ENCODE peak calls at places on chromosomes 4 and X, in six cellular contexts. Y, G, T, Z, J and P are unnamed samples.
A peak's percentile ranks its signal among the peaks of the same experiment; 100 is the strongest.

GRCh38 chr4:18110099-18110498 is 88.5 kb upstream of the LCORL start:
- DNase-seq in T (no peak), G (no peak), Z (no peak), J (no peak), Y (no peak), P (no peak)

GRCh38 chrX:121455890-121456289 is 408.5 kb downstream of the GLUD2 start:
- DNase-seq in G (no peak), Z (no peak), Y (no peak), J (no peak), T (no peak), P (no peak)

GRCh38 chr4:142845293-142846070 is 619 bp downstream of the INPP4B start:
- DNase-seq in J (no peak), Z (no peak), G (peak; percentile 25), Y (no peak), T (peak; percentile 73), P (no peak)

GRCh38 chrX:151762802-151763201 is 28.3 kb downstream of the CNGA2 start:
- DNase-seq in T (no peak), J (no peak), Z (no peak), Y (no peak), G (no peak), P (no peak)

GRCh38 chr4:142353149-142353738 is 492.9 kb downstream of the INPP4B start:
- DNase-seq in G (peak; percentile 78), T (no peak), Z (no peak), Y (peak; percentile 51), J (no peak), P (peak; percentile 86)

GRCh38 chrX:48578661-48579128 is 4.4 kb downstream of the RBM3 start:
- DNase-seq in T (no peak), G (no peak), J (no peak), Z (no peak), Y (no peak), P (no peak)

GRCh38 chr4:48635310-48635709 is 144.8 kb downstream of the FRYL start:
- DNase-seq in Z (no peak), J (no peak), Y (peak; percentile 11), G (no peak), T (no peak), P (no peak)

GRCh38 chr4:3879681-3880594 is 113.8 kb downstream of the ADRA2C start:
- DNase-seq in J (no peak), Z (no peak), Y (no peak), T (peak; percentile 83), G (no peak), P (no peak)

GRCh38 chr4:79869597-79870336 is 203.3 kb downstream of the ANTXR2 start:
- DNase-seq in Z (no peak), G (no peak), T (no peak), Y (no peak), J (no peak), P (no peak)

GRCh38 chrX:19698125-19698524 is 182.8 kb upstream of the MAP3K15 start:
- DNase-seq in Y (no peak), G (no peak), T (no peak), J (no peak), Z (peak; percentile 20), P (peak; percentile 47)

GRCh38 chr4:125801373-125801772 is 486.6 kb downstream of the FAT4 start:
- DNase-seq in J (no peak), G (no peak), T (no peak), Z (no peak), Y (no peak), P (no peak)

GRCh38 chr4:121717680-121718237 is 21.0 kb upstream of the ANXA5 start:
- DNase-seq in J (no peak), G (peak; percentile 73), Z (peak; percentile 26), Y (no peak), T (no peak), P (peak; percentile 80)

GRCh38 chr4:157818946-157819692 is 353.7 kb downstream of the GASK1B start:
- DNase-seq in Y (no peak), J (no peak), T (no peak), Z (no peak), G (no peak), P (no peak)

GRCh38 chr4:56656346-56656643 is 24.8 kb downstream of the HOPX start:
- DNase-seq in G (no peak), Y (peak; percentile 18), Z (no peak), T (peak; percentile 87), J (no peak), P (no peak)

GRCh38 chr4:155959417-155959816 is 5.8 kb upstream of the CTSO start:
- DNase-seq in T (no peak), J (no peak), Y (no peak), Z (no peak), G (no peak), P (no peak)

GRCh38 chrX:33065415-33065814 is 145.9 kb downstream of the DMD start:
- DNase-seq in T (no peak), Y (no peak), G (no peak), Z (no peak), J (no peak), P (no peak)

GRCh38 chr4:38490753-38491446 is 173.1 kb upstream of the KLF3 start:
- DNase-seq in Z (no peak), G (no peak), J (no peak), T (no peak), Y (no peak), P (no peak)

GRCh38 chr4:38489924-38490639 is 173.9 kb upstream of the KLF3 start:
- DNase-seq in Y (no peak), J (no peak), T (no peak), Z (no peak), G (peak; percentile 10), P (peak; percentile 55)

GRCh38 chr4:38493068-38493467 is 170.9 kb upstream of the KLF3 start:
- DNase-seq in Z (no peak), J (no peak), G (no peak), Y (no peak), T (no peak), P (no peak)

GRCh38 chr4:38491854-38492478 is 172.0 kb upstream of the KLF3 start:
- DNase-seq in Y (no peak), Z (no peak), J (no peak), T (no peak), G (no peak), P (no peak)

DNA sequence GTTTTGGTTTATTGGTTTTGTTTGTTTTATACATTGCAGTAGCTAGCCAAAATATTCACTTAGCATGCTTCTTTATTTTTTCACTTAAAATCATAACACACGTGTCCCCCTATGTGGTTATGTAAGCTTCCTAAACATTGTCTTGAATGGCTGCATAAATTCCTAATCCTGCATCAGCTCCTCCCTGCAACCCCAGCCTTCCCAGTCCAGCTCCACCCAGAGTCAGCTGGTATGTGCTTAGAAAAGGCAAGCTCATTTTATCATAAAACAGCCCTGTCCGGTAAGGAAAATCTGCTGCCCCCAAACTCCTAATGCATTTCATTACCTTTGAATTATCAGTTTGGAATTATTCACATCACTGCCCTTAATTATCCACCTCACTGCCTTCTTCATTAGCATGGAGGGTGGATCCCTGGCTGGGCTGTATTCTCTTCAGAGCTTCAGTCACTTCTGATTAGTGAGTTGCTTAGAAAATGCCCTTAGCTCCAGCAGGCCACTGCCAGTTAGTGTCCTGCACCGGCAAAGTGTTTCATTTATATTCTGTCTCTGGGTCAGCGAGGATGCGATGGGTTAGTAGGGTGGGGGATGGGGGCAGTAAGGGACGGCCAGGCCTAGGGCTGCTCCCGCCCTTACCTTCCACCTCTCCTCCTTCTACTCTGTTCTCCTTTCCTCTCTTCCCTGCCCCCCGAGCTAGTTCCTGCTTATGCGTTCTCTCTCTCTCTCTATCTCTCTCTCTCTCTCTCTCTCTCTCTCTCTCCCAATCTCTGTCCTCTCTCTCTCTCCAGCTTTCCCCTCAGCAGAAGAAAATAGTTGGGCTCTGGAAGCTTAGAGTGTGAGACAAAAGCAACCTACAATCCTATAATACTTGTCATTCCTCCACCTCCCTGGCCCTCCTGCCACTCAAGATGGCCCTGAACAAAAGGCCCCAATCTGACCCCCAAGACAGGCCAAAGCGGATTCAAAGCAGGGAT is 174.8 kb upstream of the KLF3 start:
- DNase-seq in J (no peak), T (no peak), G (peak; percentile 16), Z (no peak), Y (no peak), P (peak; percentile 36)
- H3K4me3 ChIP-seq in J (no peak overlapping the region), T (no peak overlapping the region), G (no peak overlapping the region), Z (no peak overlapping the region), Y (no peak overlapping the region), P (no peak overlapping the region)

DNA sequence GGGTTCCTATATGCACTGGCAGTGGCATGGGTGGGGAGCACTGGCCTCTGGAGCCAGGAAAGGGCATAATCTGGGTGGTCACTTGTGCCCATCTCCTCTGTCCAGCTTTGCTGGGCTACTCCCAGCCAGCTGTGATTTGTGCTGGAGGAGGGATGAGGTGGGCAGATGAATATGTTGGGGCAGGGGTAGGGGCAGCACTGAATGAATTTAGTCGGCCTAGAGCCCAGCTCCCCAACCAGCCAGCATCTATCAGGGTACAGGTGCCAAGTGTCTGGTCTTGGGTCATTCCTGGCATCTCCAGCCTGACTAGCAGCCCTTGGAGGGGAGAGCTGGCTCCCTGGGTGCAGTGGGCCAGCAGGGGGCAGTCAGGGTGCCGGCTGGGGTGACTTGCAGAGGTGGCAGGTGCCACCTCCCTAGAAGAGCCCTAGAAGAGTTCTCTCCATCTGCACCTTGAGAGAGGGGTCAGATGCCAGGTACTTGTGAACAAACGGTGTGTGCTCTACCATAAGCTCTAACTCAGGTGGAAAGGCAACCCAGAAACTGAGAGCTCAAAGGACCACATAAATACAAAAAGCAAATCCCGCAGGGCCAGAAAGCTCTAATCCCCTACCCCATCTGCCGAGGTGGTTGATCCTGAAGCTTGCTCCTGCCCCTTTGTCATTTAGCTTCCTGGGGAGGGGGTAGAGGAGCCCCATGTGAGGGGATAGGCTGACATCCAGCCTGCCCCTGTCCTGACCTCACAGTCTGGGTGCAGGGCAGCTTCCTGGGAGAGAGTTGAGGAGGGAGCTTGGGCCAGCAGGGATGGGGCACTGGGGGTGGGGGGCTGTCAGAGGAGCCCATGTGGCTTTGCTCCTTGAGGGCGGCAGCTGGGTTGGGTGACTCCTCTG is 2.2 kb downstream of the SORCS2 start:
- DNase-seq in T (peak; percentile 51), Z (peak; percentile 20), Y (peak; percentile 21), G (no peak), J (peak; percentile 40), P (peak; percentile 17)
- TF ChIP-seq CTCF in T (no peak), Z (no peak), Y (peak; percentile 32), G (peak; percentile 50), J (peak; percentile 41), P (peak; percentile 45)

GRCh38 chrX:2177541-2177940 is 323.2 kb downstream of the DHRSX start:
- DNase-seq in T (no peak), Y (no peak), J (no peak), G (no peak), Z (no peak), P (no peak)
- H3K4me3 ChIP-seq in T (no peak overlapping the region), Y (no peak overlapping the region), J (no peak overlapping the region), G (no peak overlapping the region), Z (no peak overlapping the region), P (no peak overlapping the region)

DNA sequence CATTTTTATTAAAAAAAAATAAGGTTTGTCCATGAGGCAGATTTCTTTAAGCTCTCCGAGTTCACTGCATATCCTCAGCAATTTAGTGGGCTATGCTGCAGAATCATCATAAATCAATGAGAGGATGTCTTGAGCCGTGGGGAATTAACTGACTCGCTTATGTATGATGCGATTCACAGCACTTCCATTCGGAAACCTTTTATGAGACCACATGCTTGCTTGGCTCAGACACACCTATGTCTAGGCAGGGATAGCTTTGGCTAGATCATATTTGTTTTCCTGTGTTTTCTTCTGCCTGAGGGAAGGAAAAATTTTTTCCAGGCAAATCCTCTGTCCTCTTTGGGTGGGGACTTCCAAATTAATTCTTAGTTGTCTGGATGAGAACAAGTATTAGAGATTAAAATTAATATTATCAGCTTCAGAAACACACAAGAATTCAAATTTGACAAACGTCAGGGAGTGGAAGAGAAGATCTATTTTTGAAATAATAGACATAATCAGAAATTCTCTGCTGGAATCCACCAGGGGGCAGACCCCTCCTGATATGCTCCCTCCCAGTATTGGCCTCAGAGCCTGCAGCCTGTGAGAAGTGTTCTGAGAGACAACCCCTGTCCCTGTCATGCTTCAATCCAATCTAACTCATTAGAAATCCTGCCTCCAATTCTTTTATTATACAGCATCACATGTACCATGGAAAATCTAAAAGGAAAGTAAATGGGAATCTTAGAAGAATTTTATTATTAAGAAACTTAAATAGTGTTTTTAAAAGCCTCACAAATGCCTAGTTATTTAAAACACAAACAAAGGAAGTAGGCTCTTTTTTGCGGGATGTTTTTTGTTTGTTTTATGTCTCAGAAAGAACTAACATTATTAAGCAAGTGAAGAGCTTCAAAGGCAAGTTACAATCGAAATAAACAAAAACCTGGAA is 345.1 kb upstream of the TACR3 start:
- DNase-seq in J (peak; percentile 5), Z (peak; percentile 21), T (no peak), G (peak; percentile 18), Y (peak; percentile 83), P (peak; percentile 39)
- TF ChIP-seq CTCF in J (peak; percentile 48), Z (peak; percentile 40), T (peak; percentile 23), G (peak; percentile 29), Y (peak; percentile 60), P (peak; percentile 49)